ENCODE peak calls at places on chromosomes 13 and 19, in five cellular contexts. U is A549, S is progenitor cell of endocrine pancreas, V is anterior cingulate cortex, N is NCI-H510A. F is an unnamed sample.
A peak's percentile ranks its signal among the peaks of the same experiment; 100 is the strongest.

GRCh38 chr13:41577437-41577836 is 120.1 kb downstream of the RGCC start:
- DNase-seq in N (no peak), U (no peak), V (no peak), S (no peak), F (peak; percentile 75)

GRCh38 chr19:29598036-29598435 is 8.0 kb upstream of the POP4 start:
- DNase-seq in S (no peak), U (no peak), V (no peak), N (no peak), F (no peak)

GRCh38 chr19:45342911-45343310 is 2.4 kb downstream of the KLC3 start:
- DNase-seq in V (no peak), N (no peak), U (no peak), S (no peak), F (no peak)

GRCh38 chr19:44548736-44549135 is 19.3 kb upstream of the CEACAM20 start:
- DNase-seq in S (no peak), V (no peak), U (no peak), N (no peak), F (no peak)

GRCh38 chr19:46603195-46603637 is 2.1 kb downstream of the CALM3 start:
- DNase-seq in N (no peak), S (no peak), U (no peak), V (no peak), F (peak; percentile 75)

GRCh38 chr19:12838182-12838890 is at the start of gene MAST1:
- DNase-seq in N (no peak), V (peak; percentile 25), S (peak; percentile 51), U (peak; percentile 46), F (no peak)

GRCh38 chr13:33355470-33355869 is 69.9 kb upstream of the STARD13 start:
- DNase-seq in N (no peak), V (no peak), U (no peak), S (no peak), F (no peak)

GRCh38 chr19:51185069-51185867 is 39.6 kb upstream of the CD33 start:
- DNase-seq in S (no peak), V (no peak), U (no peak), N (no peak), F (no peak)

GRCh38 chr19:18021121-18021755 is 13.3 kb downstream of the ARRDC2 start:
- DNase-seq in S (no peak), U (peak; percentile 65), V (peak; percentile 71), N (no peak), F (peak; percentile 94)

GRCh38 chr19:54482889-54483288 is 9.8 kb upstream of the CDC42EP5 start:
- DNase-seq in S (no peak), N (no peak), U (no peak), V (no peak), F (no peak)

GRCh38 chr19:30326076-30326710 is 46.0 kb upstream of the ZNF536 start:
- DNase-seq in N (no peak), V (no peak), S (no peak), U (no peak), F (peak; percentile 25)

GRCh38 chr13:80251403-80251802 is 89.5 kb downstream of the SPRY2 start:
- DNase-seq in N (peak; percentile 40), S (no peak), V (no peak), U (peak; percentile 14), F (no peak)

GRCh38 chr13:75610466-75610865 is 25.7 kb upstream of the LMO7 start:
- DNase-seq in U (no peak), S (no peak), N (no peak), V (no peak), F (no peak)

GRCh38 chr19:54081032-54081431 is at the start of gene TARM1:
- DNase-seq in V (no peak), N (no peak), S (no peak), U (no peak), F (no peak)